ENCODE peak calls at places on chromosomes 2 and 18, in eight cellular contexts. Y, X, M, A, Z, U, P and W are unnamed samples.

GRCh38 chr2:118635891-118636290 is 211.6 kb downstream of the EN1 start:
- DNase-seq in Y (no peak), X (no peak), M (no peak), A (no peak), Z (no peak), U (no peak), P (no peak), W (no peak)

GRCh38 chr2:201996006-201996405 is 37.6 kb upstream of the FZD7 start:
- DNase-seq in Y (no peak), X (no peak), M (no peak), A (no peak), Z (no peak), U (no peak), P (no peak), W (no peak)

GRCh38 chr18:43396266-43396665 is 119.0 kb upstream of the SYT4 start:
- DNase-seq in Y (peak), X (no peak), M (no peak), A (no peak), Z (peak), U (no peak), P (peak), W (peak)

GRCh38 chr2:740446-741293 is 63.5 kb upstream of the TMEM18 start:
- DNase-seq in Y (peak), X (peak), M (no peak), A (peak), Z (peak), U (peak), P (no peak), W (peak)

GRCh38 chr2:147689510-147689909 is 155.3 kb upstream of the ACVR2A start:
- DNase-seq in Y (no peak), X (no peak), M (no peak), A (no peak), Z (peak), U (no peak), P (peak), W (no peak)

GRCh38 chr2:238595750-238596570 is 169.2 kb downstream of the ASB1 start:
- DNase-seq in Y (no peak), X (no peak), M (no peak), A (no peak), Z (no peak), U (no peak), P (no peak), W (no peak)

GRCh38 chr2:132691556-132691955 is 21.6 kb upstream of the LYPD1 start:
- DNase-seq in Y (no peak), X (no peak), M (no peak), A (no peak), Z (no peak), U (no peak), P (no peak), W (no peak)

GRCh38 chr2:43013821-43014345 is 212.5 kb downstream of the ZFP36L2 start:
- DNase-seq in Y (no peak), X (no peak), M (no peak), A (peak), Z (no peak), U (no peak), P (no peak), W (no peak)

GRCh38 chr2:20592106-20593071 is 58.5 kb downstream of the HS1BP3 start:
- DNase-seq in Y (no peak), X (peak), M (no peak), A (peak), Z (no peak), U (no peak), P (no peak), W (no peak)

GRCh38 chr2:60283633-60284032 is 269.8 kb downstream of the BCL11A start:
- DNase-seq in Y (no peak), X (no peak), M (no peak), A (no peak), Z (no peak), U (no peak), P (no peak), W (no peak)

GRCh38 chr2:174697267-174697666 is 67.0 kb downstream of the CHRNA1 start:
- DNase-seq in Y (peak), X (peak), M (peak), A (peak), Z (peak), U (no peak), P (peak), W (peak)

GRCh38 chr2:196144513-196145126 is 26.8 kb downstream of the STK17B start:
- DNase-seq in Y (no peak), X (no peak), M (no peak), A (no peak), Z (no peak), U (no peak), P (peak), W (no peak)

GRCh38 chr2:224008702-224009261 is 30.3 kb downstream of the SERPINE2 start:
- DNase-seq in Y (no peak), X (no peak), M (no peak), A (no peak), Z (no peak), U (no peak), P (no peak), W (no peak)

GRCh38 chr2:120315367-120316033 is 30.4 kb upstream of the INHBB start:
- DNase-seq in Y (no peak), X (peak), M (no peak), A (peak), Z (no peak), U (no peak), P (no peak), W (no peak)

GRCh38 chr2:231922945-231923344 is 3.3 kb downstream of the NPPC start:
- DNase-seq in Y (no peak), X (peak), M (no peak), A (peak), Z (no peak), U (no peak), P (no peak), W (no peak)